ENCODE peak calls at places on chromosome 19, in eight cellular contexts. S is nephron progenitor cell, P is cardiac fibroblast, L is lung, B is astrocyte of the spinal cord, G is tibial artery, F is RWPE1, D is IMR-90. J is an unnamed sample.

GRCh38 chr19:23790641-23791488 is 32.2 kb upstream of the ZNF681 start:
- DNase-seq in S (no peak), P (no peak), L (peak; percentile 22), B (no peak), G (no peak), F (no peak), D (no peak), J (no peak)

GRCh38 chr19:54114340-54114826 is 1.1 kb downstream of the TFPT start:
- DNase-seq in S (no peak), P (peak; percentile 51), L (peak; percentile 49), B (peak; percentile 20), G (no peak), F (no peak), D (peak; percentile 18), J (no peak)

GRCh38 chr19:49845433-49845832 is 5.5 kb upstream of the PTOV1 start:
- DNase-seq in S (no peak), P (no peak), L (no peak), B (no peak), G (no peak), F (no peak), D (peak; percentile 42), J (no peak)

GRCh38 chr19:17103177-17103576 is 27.6 kb downstream of the MYO9B start:
- DNase-seq in S (peak; percentile 30), P (peak; percentile 50), L (no peak), B (peak; percentile 39), G (no peak), F (no peak), D (peak; percentile 45), J (peak; percentile 25)

GRCh38 chr19:55536951-55537740 is at the start of gene SBK2:
- DNase-seq in S (peak; percentile 84), P (no peak), L (no peak), B (no peak), G (no peak), F (no peak), D (no peak), J (no peak)

GRCh38 chr19:39192846-39193245 is 3.9 kb upstream of the NCCRP1 start:
- DNase-seq in S (no peak), P (peak; percentile 31), L (no peak), B (no peak), G (no peak), F (no peak), D (no peak), J (no peak)

GRCh38 chr19:42207767-42208259 is 9.7 kb downstream of the DEDD2 start:
- DNase-seq in S (no peak), P (peak; percentile 58), L (no peak), B (peak; percentile 79), G (no peak), F (peak; percentile 71), D (peak; percentile 89), J (peak; percentile 80)

GRCh38 chr19:11130824-11131455 is 24.6 kb downstream of the SPC24 start:
- DNase-seq in S (peak; percentile 79), P (peak; percentile 79), L (peak; percentile 74), B (peak; percentile 58), G (peak; percentile 90), F (peak; percentile 55), D (peak; percentile 73), J (peak; percentile 56)

GRCh38 chr19:15318241-15318691 is 14.1 kb downstream of the BRD4 start:
- DNase-seq in S (no peak), P (no peak), L (no peak), B (no peak), G (no peak), F (no peak), D (peak; percentile 42), J (no peak)

GRCh38 chr19:42467437-42467760 is 24.7 kb upstream of the CXCL17 start:
- DNase-seq in S (no peak), P (no peak), L (no peak), B (no peak), G (no peak), F (no peak), D (no peak), J (no peak)

GRCh38 chr19:35712910-35713845 is 4.6 kb upstream of the KMT2B start:
- DNase-seq in S (no peak), P (no peak), L (no peak), B (no peak), G (no peak), F (no peak), D (no peak), J (no peak)

GRCh38 chr19:12000152-12000981 is 35.1 kb downstream of the ZNF433 start:
- DNase-seq in S (no peak), P (no peak), L (no peak), B (peak; percentile 42), G (no peak), F (no peak), D (peak; percentile 43), J (peak; percentile 11)

GRCh38 chr19:40165362-40165937 is 25.8 kb upstream of the MAP3K10 start:
- DNase-seq in S (peak; percentile 73), P (peak; percentile 42), L (peak; percentile 36), B (peak; percentile 4), G (no peak), F (no peak), D (no peak), J (peak; percentile 25)

GRCh38 chr19:56971230-56971629 is 130.7 kb upstream of the PEG3 start:
- DNase-seq in S (no peak), P (no peak), L (no peak), B (no peak), G (no peak), F (no peak), D (no peak), J (no peak)

GRCh38 chr19:55441692-55442321 is 1.3 kb downstream of the SHISA7 start:
- DNase-seq in S (no peak), P (no peak), L (no peak), B (no peak), G (no peak), F (no peak), D (no peak), J (no peak)

GRCh38 chr19:40270362-40271089 is 14.6 kb downstream of the AKT2 start:
- DNase-seq in S (no peak), P (no peak), L (no peak), B (no peak), G (no peak), F (no peak), D (no peak), J (no peak)

GRCh38 chr19:33673258-33673875 is 51.6 kb downstream of the CHST8 start:
- DNase-seq in S (no peak), P (no peak), L (no peak), B (no peak), G (no peak), F (no peak), D (no peak), J (no peak)

DNA sequence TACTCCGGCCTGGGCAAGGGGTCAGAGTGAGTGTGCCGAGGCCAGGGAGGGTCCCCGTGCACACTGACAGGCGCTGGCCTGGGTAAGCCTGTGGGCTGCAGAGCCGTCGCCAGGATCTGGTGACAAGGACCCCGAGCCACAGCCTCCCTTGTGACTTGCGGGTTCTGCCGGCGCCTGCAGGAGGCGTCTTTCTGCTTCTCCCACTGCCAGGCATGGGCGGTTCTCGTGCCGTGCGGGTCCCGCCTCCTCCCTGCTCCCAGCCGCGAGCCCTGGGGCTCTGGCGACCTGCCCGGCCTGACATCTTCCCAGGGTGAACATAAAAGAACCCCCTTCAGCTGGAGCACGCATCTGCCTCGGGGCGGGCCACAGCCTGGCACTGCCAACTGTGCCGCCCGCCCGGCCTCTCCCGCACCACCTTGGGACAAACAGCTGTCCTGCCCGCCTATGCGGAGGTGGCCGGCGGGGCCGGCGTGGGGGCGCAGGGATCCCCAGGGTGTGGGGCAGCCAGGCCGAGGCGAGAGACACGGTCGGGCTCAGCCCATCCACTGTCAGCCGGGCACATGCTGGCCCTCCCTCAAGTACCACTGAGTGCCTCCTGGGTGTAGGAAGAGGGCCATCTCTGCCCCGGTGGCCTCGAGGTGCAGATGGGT is 1.5 kb upstream of the HCN2 start:
- DNase-seq in S (peak; percentile 72), P (peak; percentile 84), L (no peak), B (peak; percentile 83), G (no peak), F (no peak), D (peak; percentile 72), J (peak; percentile 88)
- TF ChIP-seq CTCF in S (peak; percentile 40), P (peak; percentile 75), L (peak; percentile 9), B (peak; percentile 82), G (no peak), F (peak; percentile 59), D (peak; percentile 61), J (peak; percentile 81)

GRCh38 chr19:13102666-13103584 is at the start of gene LYL1:
- DNase-seq in S (peak; percentile 66), P (peak; percentile 77), L (peak; percentile 77), B (no peak), G (peak; percentile 86), F (no peak), D (no peak), J (peak; percentile 48)

GRCh38 chr19:13104848-13105646 is 2.4 kb upstream of the LYL1 start:
- DNase-seq in S (no peak), P (no peak), L (no peak), B (no peak), G (peak; percentile 70), F (no peak), D (no peak), J (no peak)

GRCh38 chr19:13102416-13102665 is 317 bp downstream of the LYL1 start:
- DNase-seq in S (no peak), P (no peak), L (no peak), B (no peak), G (no peak), F (no peak), D (no peak), J (no peak)

GRCh38 chr19:13103585-13103923 is 896 bp upstream of the LYL1 start:
- DNase-seq in S (no peak), P (no peak), L (no peak), B (no peak), G (no peak), F (no peak), D (no peak), J (no peak)

GRCh38 chr19:13103961-13104847 is 1.5 kb upstream of the LYL1 start:
- DNase-seq in S (peak; percentile 77), P (no peak), L (peak; percentile 60), B (no peak), G (peak; percentile 85), F (no peak), D (no peak), J (no peak)
- TF ChIP-seq CTCF in S (peak; percentile 70), P (peak; percentile 74), L (peak; percentile 46), B (peak; percentile 83), G (peak; percentile 76), F (peak; percentile 78), D (peak; percentile 43), J (peak; percentile 51)

GRCh38 chr19:6092329-6093286 is 17.7 kb downstream of the RFX2 start:
- DNase-seq in S (peak; percentile 78), P (peak; percentile 82), L (peak; percentile 87), B (peak; percentile 82), G (peak; percentile 96), F (peak; percentile 89), D (peak; percentile 88), J (peak; percentile 97)
- TF ChIP-seq CTCF in S (no peak), P (no peak), L (no peak), B (no peak), G (peak; percentile 34), F (no peak), D (no peak), J (no peak)

DNA sequence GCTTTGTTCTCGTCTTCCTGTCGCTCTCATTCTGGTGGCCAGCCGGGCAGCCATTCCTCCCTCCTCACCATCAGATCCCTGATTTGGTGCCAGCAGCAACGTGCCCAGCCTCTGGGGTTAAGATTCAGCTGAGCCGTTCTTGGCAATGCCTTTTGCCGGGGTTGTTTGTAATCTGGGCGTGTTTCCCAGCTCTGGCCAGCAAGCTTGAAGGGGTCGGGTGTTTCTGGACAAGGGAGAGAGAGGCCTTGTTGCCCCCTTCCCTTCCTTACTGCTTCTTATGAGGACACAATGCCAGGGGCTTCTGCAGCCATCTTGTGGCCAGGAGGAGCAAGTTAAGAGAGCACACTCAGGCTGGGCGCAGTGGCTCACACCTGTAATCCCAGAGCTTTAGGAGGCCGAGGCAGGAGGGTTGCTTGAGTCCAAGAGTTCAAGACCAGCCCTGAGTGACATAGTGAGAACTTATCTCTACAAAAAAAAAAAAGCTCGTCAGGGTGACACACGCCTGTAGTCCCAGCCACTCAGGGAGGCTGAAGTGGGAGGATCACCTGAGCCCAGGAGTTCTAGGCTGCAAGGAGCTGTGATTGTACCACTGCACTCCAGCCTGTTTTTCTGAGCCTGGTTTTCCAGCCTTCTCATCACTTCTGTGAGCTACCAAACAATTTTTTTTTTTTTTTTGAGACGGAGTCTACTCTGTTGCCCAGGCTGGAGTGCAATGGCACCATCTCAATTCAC is 10.7 kb upstream of the CRTC1 start:
- DNase-seq in S (no peak), P (peak; percentile 76), L (no peak), B (peak; percentile 59), G (peak; percentile 94), F (no peak), D (peak; percentile 50), J (no peak)
- TF ChIP-seq CTCF in S (no peak), P (peak; percentile 37), L (no peak), B (peak; percentile 52), G (peak; percentile 22), F (no peak), D (peak; percentile 35), J (peak; percentile 46)